ENCODE peak calls at places on chromosomes 4 and X, in eight cellular contexts. P is kidney, C is RWPE1, U is GM12865, M is GM12878, B is heart left ventricle, O is suprapubic skin, Y is Peyer's patch. Z is an unnamed sample.

GRCh38 chr4:78237360-78237759 is 180.2 kb downstream of the FRAS1 start:
- DNase-seq in O (no peak), U (no peak), C (no peak), M (no peak), B (no peak), Y (no peak), P (no peak), Z (no peak)

GRCh38 chr4:153408932-153409331 is 57.2 kb upstream of the TMEM131L start:
- DNase-seq in Y (no peak), B (no peak), P (no peak), U (no peak), C (no peak), O (no peak), M (no peak), Z (no peak)

GRCh38 chr4:39616651-39617050 is 22.0 kb downstream of the SMIM14 start:
- DNase-seq in B (no peak), P (no peak), M (no peak), U (no peak), O (no peak), C (no peak), Y (no peak), Z (no peak)

GRCh38 chrX:45771114-45771513 is 570.4 kb upstream of the DIPK2B start:
- DNase-seq in M (no peak), C (peak; percentile 64), O (no peak), U (no peak), P (no peak), Y (peak; percentile 69), B (no peak), Z (no peak)

GRCh38 chr4:75916091-75916661 is 13.9 kb upstream of the PPEF2 start:
- DNase-seq in C (peak; percentile 52), U (peak; percentile 54), Y (peak; percentile 59), M (no peak), B (no peak), O (no peak), P (no peak), Z (no peak)

GRCh38 chr4:85571008-85571407 is 96.1 kb downstream of the ARHGAP24 start:
- DNase-seq in C (no peak), P (no peak), O (no peak), M (no peak), Y (no peak), U (peak; percentile 27), B (no peak), Z (no peak)

GRCh38 chrX:103687696-103688191 is 1.2 kb upstream of the MORF4L2 start:
- DNase-seq in P (peak; percentile 73), M (peak; percentile 37), Y (peak; percentile 78), U (peak; percentile 67), C (peak; percentile 39), O (peak; percentile 74), B (peak; percentile 75), Z (no peak)

GRCh38 chrX:88366314-88366713 is 380.7 kb upstream of the CPXCR1 start:
- DNase-seq in P (no peak), U (no peak), Y (no peak), C (no peak), M (no peak), B (no peak), O (no peak), Z (no peak)

GRCh38 chr4:24793219-24794005 is 2.0 kb upstream of the SOD3 start:
- DNase-seq in P (no peak), U (no peak), C (peak; percentile 39), Y (no peak), M (no peak), O (peak; percentile 11), B (no peak), Z (no peak)

GRCh38 chrX:3788494-3789233 is 75.2 kb upstream of the PRKX start:
- DNase-seq in P (no peak), C (no peak), O (no peak), Y (no peak), U (no peak), B (no peak), M (no peak), Z (no peak)

GRCh38 chr4:91436556-91436955 is 867.2 kb upstream of the GRID2 start:
- DNase-seq in M (no peak), P (no peak), O (no peak), U (no peak), B (no peak), Y (no peak), C (no peak), Z (no peak)

GRCh38 chr4:71694946-71695345 is 88.9 kb downstream of the GC start:
- DNase-seq in U (no peak), O (no peak), M (no peak), B (no peak), C (no peak), P (no peak), Y (no peak), Z (no peak)

GRCh38 chr4:141346144-141346543 is 125.4 kb downstream of the ZNF330 start:
- DNase-seq in C (peak; percentile 56), M (no peak), O (no peak), Y (no peak), U (peak; percentile 49), B (peak; percentile 19), P (no peak), Z (no peak)

GRCh38 chr4:26459054-26459755 is 31.1 kb downstream of the CCKAR start:
- DNase-seq in B (no peak), Y (no peak), U (peak; percentile 69), C (peak; percentile 63), M (peak; percentile 26), O (no peak), P (no peak), Z (no peak)
- TF ChIP-seq CTCF in B (peak; percentile 61), Y (peak; percentile 56), U (peak; percentile 54), C (peak; percentile 67), M (peak; percentile 53), O (peak; percentile 37), P (peak; percentile 54), Z (peak; percentile 88)

DNA sequence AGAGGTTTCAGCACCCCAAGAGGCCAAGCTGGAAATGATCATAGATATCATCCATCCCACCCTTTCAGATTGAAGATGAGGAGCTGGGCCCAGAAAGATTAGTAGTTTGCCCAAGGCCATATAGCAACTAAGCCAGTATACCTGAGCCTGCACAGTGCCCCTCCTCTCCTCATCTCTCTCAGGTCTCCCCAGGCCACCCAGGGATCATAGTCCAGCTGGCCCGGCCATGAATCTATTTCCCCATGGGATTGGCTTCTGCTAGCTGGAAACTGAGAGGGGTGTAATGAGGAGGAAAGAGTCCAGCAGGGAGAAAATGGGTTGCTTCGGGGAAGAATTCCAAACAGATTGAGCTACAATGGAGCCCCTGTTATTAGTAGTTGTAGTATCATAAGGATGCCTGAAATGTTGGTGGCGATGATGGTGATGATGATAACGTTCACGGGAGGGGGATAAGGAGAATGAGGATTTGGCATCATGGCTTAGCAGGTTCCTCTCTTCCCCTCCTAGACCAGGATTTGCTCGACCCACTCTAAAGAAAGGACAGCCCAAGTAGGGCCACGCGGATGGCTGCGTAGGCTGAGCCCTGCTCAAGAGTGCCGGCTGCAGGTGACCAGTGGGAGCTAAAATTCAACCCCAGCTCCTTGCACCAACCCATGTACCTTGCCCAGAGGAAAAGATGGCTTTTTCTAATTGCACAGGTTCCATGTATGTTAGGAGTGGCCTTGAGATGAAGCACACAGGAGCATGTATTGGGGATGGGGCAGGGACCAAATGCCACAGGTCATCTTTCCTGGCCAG is 117.8 kb upstream of the PJA1 start:
- DNase-seq in O (no peak), U (no peak), M (no peak), Y (no peak), C (no peak), P (no peak), B (no peak), Z (no peak)
- TF ChIP-seq CTCF in O (no peak), U (no peak), M (no peak), Y (no peak), C (no peak), P (no peak), B (no peak), Z (no peak)

GRCh38 chr4:111136438-111136837 is 513.6 kb upstream of the PITX2 start:
- DNase-seq in U (peak; percentile 5), B (no peak), P (no peak), Y (no peak), M (no peak), C (no peak), O (no peak), Z (no peak)
- TF ChIP-seq CTCF in U (peak; percentile 4), B (no peak), P (no peak), Y (no peak), M (no peak), C (no peak), O (no peak), Z (peak; percentile 74)

DNA sequence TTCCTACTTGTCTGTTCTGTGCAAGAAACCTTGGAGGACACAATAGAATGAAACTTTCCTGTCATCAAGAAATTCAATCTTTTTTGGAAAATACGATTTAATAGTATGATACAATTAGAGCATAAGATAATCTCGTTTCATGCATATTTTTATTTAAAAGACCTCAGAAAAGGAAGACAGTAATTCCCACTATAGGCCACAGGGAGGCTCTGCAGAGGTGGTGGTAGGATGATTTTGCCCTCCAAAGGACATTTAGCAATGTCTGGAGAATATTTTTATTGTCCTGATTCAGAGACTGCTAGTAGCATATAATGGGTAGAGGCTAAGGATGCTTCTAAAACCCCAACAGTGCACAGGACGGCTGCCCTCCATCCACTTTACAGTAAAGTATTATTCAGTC is 68.7 kb downstream of the PAK3 start:
- DNase-seq in B (no peak), O (no peak), U (no peak), M (no peak), P (no peak), Y (no peak), C (no peak), Z (no peak)
- TF ChIP-seq CTCF in B (peak; percentile 20), O (no peak), U (no peak), M (no peak), P (peak; percentile 14), Y (peak; percentile 23), C (no peak), Z (peak; percentile 65)

GRCh38 chr4:95314573-95314972 is 234.2 kb downstream of the UNC5C start:
- DNase-seq in P (no peak), C (no peak), U (no peak), Y (no peak), B (no peak), M (no peak), O (no peak), Z (no peak)
- TF ChIP-seq CTCF in P (no peak), C (no peak), U (no peak), Y (no peak), B (no peak), M (no peak), O (no peak), Z (no peak)

DNA sequence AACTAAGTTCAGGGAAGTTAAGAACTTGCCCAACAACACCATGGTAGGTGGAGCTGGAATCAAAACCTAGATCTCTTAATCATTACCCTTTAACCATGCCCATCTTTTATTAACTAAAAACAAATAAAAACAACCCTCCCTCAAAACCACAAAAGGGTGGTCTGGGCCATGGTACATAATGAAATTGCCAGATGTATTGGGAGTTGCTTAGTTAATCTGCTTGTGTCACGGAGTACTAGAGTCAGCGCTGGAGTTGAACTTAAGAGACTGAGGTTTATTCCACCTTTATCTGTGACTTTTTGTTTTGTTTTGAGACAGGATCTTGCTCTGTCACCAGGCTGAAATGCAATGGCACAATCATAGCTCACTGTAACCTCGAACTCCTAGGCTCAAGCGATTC is 13.3 kb downstream of the LRRC66 start:
- DNase-seq in O (no peak), U (no peak), B (no peak), C (no peak), P (no peak), M (no peak), Y (no peak), Z (no peak)
- TF ChIP-seq CTCF in O (no peak), U (no peak), B (no peak), C (no peak), P (no peak), M (no peak), Y (no peak), Z (no peak)

GRCh38 chrX:97556359-97556758 is 672.7 kb downstream of the RPA4 start:
- DNase-seq in B (no peak), O (no peak), M (no peak), C (no peak), P (no peak), U (no peak), Y (no peak), Z (no peak)
- TF ChIP-seq CTCF in B (no peak), O (no peak), M (no peak), C (no peak), P (no peak), U (no peak), Y (no peak), Z (no peak)